ENCODE peak calls at places on chromosomes 7 and 10, in six cellular contexts. G is NCI-H460; B is T-cell; V is activated T-cell treated with anti-CD3 and anti-CD28 coated beads, Interleukin-2, amount 50 U/mL, for 72 hours; O is NCI-H526; D is fibroblast of lung. T is an unnamed sample.
A peak's percentile ranks its signal among the peaks of the same experiment; 100 is the strongest.

GRCh38 chr10:110584006-110584405 is 16.5 kb downstream of the SMC3 start:
- DNase-seq in G (no peak), B (no peak), V (no peak), O (no peak), D (no peak), T (no peak)

GRCh38 chr10:66244953-66245352 is 680.9 kb upstream of the LRRTM3 start:
- DNase-seq in G (no peak), B (no peak), V (no peak), O (no peak), D (no peak), T (no peak)

GRCh38 chr10:30188567-30189253 is 129.3 kb upstream of the JCAD start:
- DNase-seq in G (no peak), B (no peak), V (no peak), O (no peak), D (no peak), T (no peak)

GRCh38 chr7:44470080-44470479 is 20.4 kb downstream of the NUDCD3 start:
- DNase-seq in G (no peak), B (no peak), V (no peak), O (no peak), D (no peak), T (no peak)

GRCh38 chr10:121580276-121581116 is 17.7 kb downstream of the FGFR2 start:
- DNase-seq in G (no peak), B (no peak), V (no peak), O (peak; percentile 84), D (no peak), T (no peak)

GRCh38 chr7:114527589-114527988 is 113.0 kb downstream of the FOXP2 start:
- DNase-seq in G (no peak), B (no peak), V (no peak), O (no peak), D (no peak), T (no peak)

GRCh38 chr7:6705959-6706665 is 635 bp downstream of the ZNF12 start:
- DNase-seq in G (no peak), B (peak; percentile 2), V (peak; percentile 42), O (no peak), D (peak; percentile 38), T (no peak)

GRCh38 chr10:132946311-132946710 is 3.9 kb upstream of the CFAP46 start:
- DNase-seq in G (no peak), B (no peak), V (no peak), O (no peak), D (no peak), T (no peak)